ENCODE peak calls at places on chromosomes 16 and 17, in nine cellular contexts. F, U, K, N, A, M, Z, C and T are unnamed samples.

GRCh38 chr16:28597692-28598261 is 927 bp upstream of the SULT1A2 start:
- DNase-seq in C (no peak), Z (no peak), N (no peak), M (peak), U (no peak), F (peak), K (peak), A (no peak), T (no peak)

GRCh38 chr16:30585400-30586191 is at the start of gene ZNF785:
- DNase-seq in K (peak), F (peak), A (peak), Z (peak), N (peak), U (peak), C (peak), M (peak), T (peak)

GRCh38 chr16:56643080-56643778 is 4.8 kb downstream of the MT1A start:
- DNase-seq in C (no peak), N (peak), F (peak), Z (peak), M (peak), K (peak), U (peak), A (peak), T (peak)

GRCh38 chr17:77508047-77508715 is 367.4 kb downstream of the SEC14L1 start:
- DNase-seq in M (no peak), K (no peak), C (no peak), Z (peak), N (no peak), F (no peak), U (no peak), A (no peak), T (no peak)

GRCh38 chr17:15744091-15744676 is 12.1 kb downstream of the TBC1D26 start:
- DNase-seq in Z (no peak), N (no peak), K (no peak), A (no peak), U (no peak), M (no peak), C (no peak), F (no peak), T (no peak)

GRCh38 chr16:30361180-30361579 is 6.1 kb upstream of the CD2BP2 start:
- DNase-seq in U (no peak), M (no peak), C (no peak), N (no peak), A (no peak), K (no peak), Z (no peak), F (no peak), T (no peak)

GRCh38 chr17:43791589-43791988 is 11.4 kb downstream of the CFAP97D1 start:
- DNase-seq in F (no peak), U (no peak), K (no peak), A (peak), M (peak), Z (no peak), N (peak), C (peak), T (peak)

GRCh38 chr17:73776978-73777567 is 132.8 kb upstream of the SDK2 start:
- DNase-seq in K (no peak), U (no peak), N (no peak), A (no peak), C (no peak), M (no peak), Z (no peak), F (no peak), T (peak)

GRCh38 chr17:58215685-58216084 is 3.4 kb downstream of the MKS1 start:
- DNase-seq in C (no peak), A (no peak), Z (no peak), M (no peak), F (no peak), U (no peak), N (no peak), K (no peak), T (no peak)

GRCh38 chr16:89971495-89972243 is 23.1 kb downstream of the DEF8 start:
- DNase-seq in A (no peak), Z (no peak), N (peak), C (no peak), F (peak), M (peak), K (no peak), U (no peak), T (peak)

GRCh38 chr17:73091770-73092517 is 544 bp downstream of the SLC39A11 start:
- DNase-seq in F (peak), Z (no peak), M (peak), K (peak), N (peak), U (peak), C (no peak), A (peak), T (no peak)

GRCh38 chr17:82361885-82362633 is 3.0 kb downstream of the TEX19 start:
- DNase-seq in M (no peak), F (no peak), K (no peak), Z (no peak), N (no peak), A (no peak), C (no peak), U (no peak), T (no peak)

GRCh38 chr16:87206646-87207451 is 110.3 kb downstream of the C16orf95 start:
- DNase-seq in U (no peak), M (no peak), C (peak), F (no peak), Z (no peak), N (peak), A (peak), K (no peak), T (peak)

GRCh38 chr17:61647044-61647443 is 56.0 kb upstream of the NACA2 start:
- DNase-seq in Z (no peak), U (no peak), K (no peak), M (no peak), C (peak), N (peak), A (no peak), F (no peak), T (peak)

GRCh38 chr16:70737377-70738082 is 51.7 kb upstream of the MTSS2 start:
- DNase-seq in Z (peak), U (peak), C (peak), M (peak), A (peak), F (peak), N (peak), K (no peak), T (peak)

GRCh38 chr16:75695708-75696107 is 5.6 kb downstream of the DUXB start:
- DNase-seq in Z (no peak), N (no peak), K (no peak), C (no peak), U (no peak), F (no peak), A (no peak), M (peak), T (peak)

GRCh38 chr16:16021988-16022682 is 72.7 kb downstream of the ABCC1 start:
- DNase-seq in U (peak), N (peak), F (peak), K (peak), C (peak), A (peak), Z (peak), M (no peak), T (peak)

GRCh38 chr17:65557349-65558310 is 3.8 kb downstream of the AXIN2 start:
- DNase-seq in M (no peak), F (no peak), Z (no peak), K (peak), U (no peak), A (no peak), C (no peak), N (peak), T (peak)

GRCh38 chr16:75606507-75606906 is 16.6 kb downstream of the ADAT1 start:
- DNase-seq in Z (peak), C (no peak), F (no peak), K (no peak), U (no peak), A (no peak), N (no peak), M (no peak), T (no peak)

GRCh38 chr17:70752966-70753467 is 583.7 kb downstream of the KCNJ2 start:
- DNase-seq in C (no peak), Z (no peak), K (no peak), U (no peak), A (no peak), F (no peak), M (no peak), N (no peak), T (no peak)

GRCh38 chr16:9383281-9383680 is 291.8 kb downstream of the HAPSTR1 start:
- DNase-seq in F (no peak), U (no peak), K (no peak), N (no peak), A (no peak), Z (no peak), M (no peak), C (no peak), T (no peak)

GRCh38 chr16:69328854-69329316 is 1.5 kb downstream of the PDF start:
- DNase-seq in U (no peak), K (no peak), A (peak), M (peak), F (no peak), N (peak), Z (no peak), C (no peak), T (peak)

GRCh38 chr17:58391302-58391984 is 25.9 kb downstream of the RNF43 start:
- DNase-seq in A (peak), F (peak), U (peak), N (peak), Z (no peak), K (peak), M (no peak), C (peak), T (no peak)

GRCh38 chr16:85234310-85235235 is 122.3 kb upstream of the CIBAR2 start:
- DNase-seq in Z (peak), F (peak), C (peak), M (no peak), A (no peak), K (peak), N (peak), U (peak), T (peak)

GRCh38 chr16:20409398-20410152 is at the start of gene ACSM5:
- DNase-seq in C (no peak), Z (peak), A (no peak), U (peak), F (no peak), N (no peak), K (no peak), M (peak), T (peak)

GRCh38 chr17:41737680-41738023 is 3.2 kb upstream of the HAP1 start:
- DNase-seq in F (no peak), N (no peak), U (no peak), K (no peak), M (no peak), A (no peak), C (no peak), Z (no peak), T (no peak)

GRCh38 chr16:2698996-2699750 is 16.9 kb downstream of the KCTD5 start:
- DNase-seq in F (no peak), K (no peak), N (no peak), Z (no peak), A (no peak), C (no peak), M (no peak), U (no peak), T (no peak)

GRCh38 chr17:76272541-76273434 is 7.6 kb downstream of the UBALD2 start:
- DNase-seq in Z (no peak), N (no peak), C (no peak), K (no peak), U (no peak), A (no peak), M (peak), F (peak), T (no peak)

GRCh38 chr17:41580651-41581365 is 5.9 kb downstream of the KRT14 start:
- DNase-seq in F (no peak), C (no peak), N (no peak), A (peak), K (no peak), Z (no peak), M (no peak), U (no peak), T (no peak)

GRCh38 chr17:38455288-38455915 is 27.1 kb downstream of the ARHGAP23 start:
- DNase-seq in M (no peak), F (no peak), A (no peak), Z (no peak), N (no peak), C (no peak), K (no peak), U (no peak), T (no peak)

GRCh38 chr16:30399435-30400186 is 4.4 kb downstream of the ZNF48 start:
- DNase-seq in C (no peak), Z (no peak), F (no peak), N (no peak), A (no peak), U (no peak), K (no peak), M (no peak), T (no peak)

GRCh38 chr17:68591583-68591982 is 9.6 kb downstream of the FAM20A start:
- DNase-seq in Z (no peak), U (peak), M (no peak), C (no peak), N (no peak), K (no peak), F (no peak), A (no peak), T (no peak)

GRCh38 chr16:55469821-55470532 is 9.0 kb upstream of the MMP2 start:
- DNase-seq in F (no peak), N (no peak), C (no peak), K (no peak), M (no peak), A (no peak), Z (peak), U (no peak), T (no peak)

GRCh38 chr16:28537964-28538732 is 626 bp downstream of the NUPR1 start:
- DNase-seq in U (no peak), F (peak), C (no peak), N (no peak), K (peak), A (no peak), M (no peak), Z (no peak), T (no peak)

GRCh38 chr16:73031155-73031866 is 16.6 kb downstream of the ZFHX3 start:
- DNase-seq in Z (peak), N (no peak), M (no peak), F (no peak), K (no peak), U (no peak), C (no peak), A (no peak), T (no peak)

GRCh38 chr17:27247071-27247957 is 46.6 kb upstream of the WSB1 start:
- DNase-seq in N (peak), U (peak), C (peak), A (peak), K (peak), M (no peak), F (peak), Z (peak), T (peak)

GRCh38 chr17:81339180-81339501 is 44.0 kb upstream of the SLC38A10 start:
- DNase-seq in F (no peak), Z (no peak), M (no peak), U (no peak), C (no peak), K (no peak), N (no peak), A (no peak), T (no peak)

GRCh38 chr17:78908426-78908825 is 5.4 kb upstream of the CEP295NL start:
- DNase-seq in A (no peak), N (no peak), U (no peak), C (no peak), M (no peak), Z (no peak), K (no peak), F (no peak), T (no peak)

GRCh38 chr16:78317871-78318270 is 218.4 kb downstream of the WWOX start:
- DNase-seq in Z (no peak), F (no peak), A (no peak), C (no peak), M (no peak), U (peak), K (no peak), N (no peak), T (no peak)
- H3K4me3 ChIP-seq in Z (no peak), F (peak), A (no peak), C (no peak), M (no peak), U (peak), K (no peak), N (no peak), T (no peak)

GRCh38 chr17:29870836-29871430 is 59.1 kb downstream of the SSH2 start:
- DNase-seq in N (no peak), F (no peak), C (no peak), A (no peak), Z (no peak), M (no peak), K (no peak), U (no peak), T (no peak)
- TF ChIP-seq CTCF in N (no peak), F (no peak), C (no peak), A (no peak), Z (no peak), M (no peak), K (no peak), U (no peak), T (no peak)

DNA sequence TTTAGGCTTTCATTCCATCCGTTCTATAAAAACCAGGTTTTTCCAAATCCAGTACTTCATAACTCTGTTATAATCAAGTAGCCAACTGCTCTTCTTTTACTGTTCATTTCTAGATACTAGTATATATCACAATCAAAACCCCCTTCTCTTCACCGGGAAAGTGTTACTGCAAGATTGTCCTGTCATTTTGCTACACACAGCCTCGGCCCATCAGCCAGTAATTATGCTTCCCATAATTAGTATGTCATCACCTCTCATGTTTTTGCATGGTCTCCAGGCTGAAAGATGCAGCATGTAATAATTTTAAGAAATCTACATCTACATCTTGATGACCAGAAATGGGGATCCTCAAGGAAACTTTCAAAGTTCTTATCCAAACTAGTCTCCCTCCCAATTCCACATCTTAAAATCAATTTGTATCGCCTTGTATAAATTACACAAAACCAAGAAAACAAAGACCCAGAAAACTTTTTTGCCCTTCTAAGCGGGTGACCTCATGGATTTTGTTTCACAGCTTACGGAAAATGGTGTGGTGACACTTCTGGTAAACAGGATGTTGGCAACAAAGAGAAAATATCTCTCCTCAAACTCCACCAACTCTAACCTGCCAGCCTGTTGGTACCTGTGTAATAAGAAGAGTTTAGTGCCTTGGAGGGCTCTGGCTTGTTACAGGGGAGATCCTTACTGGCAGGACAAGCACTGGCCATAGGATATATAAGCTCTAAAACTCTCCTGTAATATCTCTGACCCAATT is 9.3 kb downstream of the TACO1 start:
- DNase-seq in F (no peak), N (no peak), K (no peak), M (no peak), A (no peak), C (no peak), U (no peak), Z (no peak), T (no peak)
- H3K4me3 ChIP-seq in F (no peak), N (no peak), K (no peak), M (no peak), A (no peak), C (no peak), U (no peak), Z (no peak), T (no peak)

DNA sequence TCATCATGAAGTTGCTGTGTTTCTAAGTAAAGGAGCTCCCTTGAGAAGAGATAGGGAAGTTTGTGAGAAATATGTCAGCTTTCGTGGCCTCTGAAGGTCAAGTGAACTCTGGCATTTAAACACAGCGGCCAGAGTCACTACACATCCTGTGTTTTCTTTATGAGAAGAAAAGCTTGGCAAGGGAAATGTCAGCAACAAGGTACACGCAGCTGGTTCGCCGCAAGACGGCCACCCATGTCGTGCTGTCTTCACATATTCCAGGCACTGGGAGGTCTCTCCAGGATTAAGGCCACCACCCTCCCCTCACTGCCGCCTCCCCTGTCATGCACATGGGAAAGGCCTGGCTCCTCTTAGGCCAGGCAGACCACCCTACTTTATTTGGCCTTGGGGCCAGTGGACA is 33.3 kb upstream of the PEMT start:
- DNase-seq in Z (no peak), K (no peak), F (no peak), U (no peak), C (no peak), N (no peak), M (no peak), A (no peak), T (no peak)
- TF ChIP-seq CTCF in Z (no peak), K (no peak), F (no peak), U (no peak), C (no peak), N (no peak), M (no peak), A (no peak), T (no peak)

GRCh38 chr17:36665417-36665816 is 64.0 kb downstream of the MRM1 start:
- DNase-seq in F (no peak), A (peak), C (no peak), U (no peak), N (no peak), Z (no peak), K (peak), M (no peak), T (peak)
- H3K4me3 ChIP-seq in F (no peak), A (no peak), C (no peak), U (no peak), N (no peak), Z (no peak), K (no peak), M (no peak), T (no peak)

GRCh38 chr17:60154616-60155426 is 5.0 kb downstream of the CA4 start:
- DNase-seq in K (no peak), N (peak), A (no peak), Z (peak), C (peak), U (peak), F (peak), M (no peak), T (peak)
- TF ChIP-seq CTCF in K (no peak), N (no peak), A (no peak), Z (no peak), C (no peak), U (no peak), F (no peak), M (no peak), T (no peak)